ENCODE peak calls at places on chromosomes 11 and 22, in seven cellular contexts. One of them, this sample, is unnamed.

GRCh38 chr11:3880724-3881123 is 25.3 kb downstream of the STIM1 start:
- DNase-seq in H9: no peak
- DNase-seq in endothelial cell of umbilical vein: peak; percentile 67
- DNase-seq in hepatocyte: no peak
- DNase-seq in IMR-90: peak; percentile 58
- DNase-seq in mammary epithelial cell: peak; percentile 60
- DNase-seq in K562: no peak
- DNase-seq in this sample: no peak

GRCh38 chr22:45515678-45516077 is 13.0 kb downstream of the FBLN1 start:
- DNase-seq in IMR-90: no peak
- DNase-seq in K562: no peak
- DNase-seq in endothelial cell of umbilical vein: no peak
- DNase-seq in H9: no peak
- DNase-seq in mammary epithelial cell: no peak
- DNase-seq in hepatocyte: no peak
- DNase-seq in this sample: no peak

GRCh38 chr11:102552020-102552419 is 21.5 kb upstream of the MMP7 start:
- DNase-seq in endothelial cell of umbilical vein: no peak
- DNase-seq in mammary epithelial cell: no peak
- DNase-seq in IMR-90: no peak
- DNase-seq in hepatocyte: no peak
- DNase-seq in K562: no peak
- DNase-seq in H9: no peak
- DNase-seq in this sample: no peak

GRCh38 chr11:8262552-8263108 is 1.0 kb downstream of the LMO1 start:
- DNase-seq in IMR-90: peak; percentile 55
- DNase-seq in mammary epithelial cell: peak; percentile 51
- DNase-seq in hepatocyte: peak; percentile 66
- DNase-seq in endothelial cell of umbilical vein: peak; percentile 31
- DNase-seq in K562: no peak
- DNase-seq in H9: peak; percentile 74
- DNase-seq in this sample: peak; percentile 12

GRCh38 chr11:22456993-22457748 is 119.0 kb downstream of the SLC17A6 start:
- DNase-seq in mammary epithelial cell: peak; percentile 89
- DNase-seq in H9: no peak
- DNase-seq in endothelial cell of umbilical vein: no peak
- DNase-seq in K562: no peak
- DNase-seq in IMR-90: no peak
- DNase-seq in hepatocyte: no peak
- DNase-seq in this sample: no peak

GRCh38 chr11:94885133-94885532 is 88.2 kb downstream of the CWC15 start:
- DNase-seq in H9: no peak
- DNase-seq in K562: no peak
- DNase-seq in mammary epithelial cell: peak; percentile 68
- DNase-seq in hepatocyte: no peak
- DNase-seq in endothelial cell of umbilical vein: no peak
- DNase-seq in IMR-90: no peak
- DNase-seq in this sample: no peak

GRCh38 chr22:50244420-50245213 is at the start of gene TUBGCP6:
- DNase-seq in mammary epithelial cell: peak; percentile 91
- DNase-seq in endothelial cell of umbilical vein: peak; percentile 88
- DNase-seq in IMR-90: peak; percentile 91
- DNase-seq in hepatocyte: peak; percentile 97
- DNase-seq in K562: peak; percentile 65
- DNase-seq in H9: peak; percentile 92
- DNase-seq in this sample: peak; percentile 97

GRCh38 chr11:31500560-31500959 is 8.9 kb downstream of the IMMP1L start:
- DNase-seq in mammary epithelial cell: no peak
- DNase-seq in H9: no peak
- DNase-seq in endothelial cell of umbilical vein: no peak
- DNase-seq in IMR-90: peak; percentile 16
- DNase-seq in K562: no peak
- DNase-seq in hepatocyte: no peak
- DNase-seq in this sample: no peak

GRCh38 chr22:39349967-39350802 is at the start of gene SYNGR1:
- DNase-seq in endothelial cell of umbilical vein: no peak
- DNase-seq in IMR-90: no peak
- DNase-seq in H9: no peak
- DNase-seq in hepatocyte: peak; percentile 46
- DNase-seq in K562: no peak
- DNase-seq in mammary epithelial cell: no peak
- DNase-seq in this sample: no peak

GRCh38 chr11:79471071-79471470 is 30.2 kb upstream of the TENM4 start:
- DNase-seq in H9: no peak
- DNase-seq in hepatocyte: no peak
- DNase-seq in IMR-90: no peak
- DNase-seq in mammary epithelial cell: no peak
- DNase-seq in endothelial cell of umbilical vein: no peak
- DNase-seq in K562: no peak
- DNase-seq in this sample: no peak

GRCh38 chr22:35379146-35379993 is 1.5 kb upstream of the HMOX1 start:
- DNase-seq in K562: no peak
- DNase-seq in endothelial cell of umbilical vein: no peak
- DNase-seq in mammary epithelial cell: no peak
- DNase-seq in hepatocyte: peak; percentile 74
- DNase-seq in H9: no peak
- DNase-seq in IMR-90: no peak
- DNase-seq in this sample: no peak

GRCh38 chr11:112590778-112591177 is 330.1 kb upstream of the PLET1 start:
- DNase-seq in H9: no peak
- DNase-seq in hepatocyte: no peak
- DNase-seq in K562: no peak
- DNase-seq in mammary epithelial cell: peak; percentile 70
- DNase-seq in endothelial cell of umbilical vein: no peak
- DNase-seq in IMR-90: no peak
- DNase-seq in this sample: no peak

DNA sequence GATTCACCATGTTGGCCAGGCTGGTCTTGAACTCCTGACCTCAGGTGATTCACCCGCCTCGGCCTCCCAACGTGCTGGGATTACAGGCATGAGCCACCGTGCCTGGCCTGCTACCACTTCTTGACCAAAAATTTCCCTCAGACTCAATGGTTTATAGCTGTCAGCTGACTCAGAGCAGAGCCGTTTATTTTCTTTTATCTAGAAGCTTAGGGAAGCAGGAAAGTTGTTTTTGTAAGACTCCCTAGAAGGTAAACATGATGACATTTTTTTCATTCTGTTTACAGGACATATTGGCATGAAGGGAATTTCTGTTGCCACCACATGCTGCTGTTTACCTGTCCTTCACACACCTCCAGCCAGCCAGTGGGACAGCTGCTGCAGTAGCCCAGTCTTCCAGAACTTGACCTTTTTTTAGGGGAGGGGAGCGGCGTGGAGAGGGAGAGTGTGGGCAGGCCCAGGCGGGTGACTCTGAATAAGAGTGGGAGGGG is 56.1 kb upstream of the PTPRJ start:
- DNase-seq in mammary epithelial cell: peak; percentile 59
- DNase-seq in IMR-90: peak; percentile 86
- DNase-seq in endothelial cell of umbilical vein: peak; percentile 35
- DNase-seq in H9: no peak
- DNase-seq in K562: no peak
- DNase-seq in hepatocyte: peak; percentile 44
- DNase-seq in this sample: no peak
- H2AFZ ChIP-seq in mammary epithelial cell: no peak overlapping the region
- H2AFZ ChIP-seq in IMR-90: peak overlapping the region; percentile 44
- H2AFZ ChIP-seq in endothelial cell of umbilical vein: peak overlapping the region; percentile 86
- H2AFZ ChIP-seq in H9: no peak overlapping the region
- H2AFZ ChIP-seq in K562: peak overlapping the region; percentile 30
- H2AFZ ChIP-seq in hepatocyte: no peak overlapping the region
- H2AFZ ChIP-seq in this sample: no peak overlapping the region

DNA sequence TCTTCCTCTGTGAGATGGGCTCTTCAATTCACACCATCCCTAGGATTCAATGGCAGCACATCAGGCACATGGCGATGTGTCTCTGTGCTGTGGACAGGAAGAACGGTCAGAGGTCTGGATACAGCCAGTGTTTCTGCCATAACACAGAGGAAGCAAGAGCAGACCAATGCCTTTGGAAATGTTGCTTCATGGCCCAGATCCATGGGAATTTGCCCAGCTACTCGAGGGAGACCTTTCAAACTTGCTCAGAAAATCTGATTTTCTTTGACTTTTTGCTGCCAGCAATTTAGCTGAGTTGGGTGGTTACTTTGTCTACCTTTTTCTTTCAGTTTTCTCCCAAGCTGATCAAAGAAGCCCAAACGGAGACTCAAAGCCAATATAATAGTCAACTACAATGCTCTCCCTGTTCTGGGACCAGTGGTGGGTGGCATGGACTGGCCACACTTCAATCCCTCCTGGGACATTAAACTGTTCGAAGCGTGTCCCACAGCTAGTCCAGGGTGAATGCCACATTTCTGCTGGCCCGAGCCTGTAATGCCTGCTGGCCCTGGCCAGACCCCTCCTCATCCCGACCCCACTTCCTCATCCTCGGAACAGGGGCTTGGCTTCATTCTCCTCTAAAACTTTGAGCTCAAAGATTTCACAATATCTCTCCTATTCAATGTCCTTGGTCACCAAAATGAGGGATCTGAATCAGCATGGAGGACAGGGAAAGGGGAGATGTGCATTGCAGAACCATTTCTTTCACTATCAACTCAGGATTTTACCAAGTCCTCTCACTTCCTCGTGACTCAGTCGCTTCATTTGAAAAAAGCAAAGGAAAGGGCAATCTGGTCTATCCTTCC is 93.3 kb downstream of the ABTB2 start:
- DNase-seq in K562: no peak
- DNase-seq in mammary epithelial cell: no peak
- DNase-seq in IMR-90: no peak
- DNase-seq in hepatocyte: no peak
- DNase-seq in endothelial cell of umbilical vein: no peak
- DNase-seq in H9: no peak
- DNase-seq in this sample: no peak
- H2AFZ ChIP-seq in K562: no peak overlapping the region
- H2AFZ ChIP-seq in mammary epithelial cell: no peak overlapping the region
- H2AFZ ChIP-seq in IMR-90: no peak overlapping the region
- H2AFZ ChIP-seq in hepatocyte: no peak overlapping the region
- H2AFZ ChIP-seq in endothelial cell of umbilical vein: no peak overlapping the region
- H2AFZ ChIP-seq in H9: no peak overlapping the region
- H2AFZ ChIP-seq in this sample: no peak overlapping the region

GRCh38 chr11:19349340-19350025 is 108.7 kb upstream of the E2F8 start:
- DNase-seq in endothelial cell of umbilical vein: no peak
- DNase-seq in hepatocyte: no peak
- DNase-seq in H9: no peak
- DNase-seq in K562: no peak
- DNase-seq in IMR-90: no peak
- DNase-seq in mammary epithelial cell: no peak
- DNase-seq in this sample: no peak

GRCh38 chr11:19345519-19345847 is 104.7 kb upstream of the E2F8 start:
- DNase-seq in K562: no peak
- DNase-seq in IMR-90: no peak
- DNase-seq in hepatocyte: no peak
- DNase-seq in endothelial cell of umbilical vein: no peak
- DNase-seq in mammary epithelial cell: no peak
- DNase-seq in H9: peak; percentile 52
- DNase-seq in this sample: peak; percentile 77

GRCh38 chr11:19344661-19345518 is 104.1 kb upstream of the E2F8 start:
- DNase-seq in H9: peak; percentile 82
- DNase-seq in hepatocyte: peak; percentile 53
- DNase-seq in IMR-90: peak; percentile 24
- DNase-seq in mammary epithelial cell: peak; percentile 75
- DNase-seq in endothelial cell of umbilical vein: peak; percentile 43
- DNase-seq in K562: no peak
- DNase-seq in this sample: peak; percentile 77

GRCh38 chr11:19347911-19348310 is 107.2 kb upstream of the E2F8 start:
- DNase-seq in mammary epithelial cell: no peak
- DNase-seq in hepatocyte: no peak
- DNase-seq in H9: no peak
- DNase-seq in endothelial cell of umbilical vein: no peak
- DNase-seq in K562: no peak
- DNase-seq in IMR-90: no peak
- DNase-seq in this sample: no peak

DNA sequence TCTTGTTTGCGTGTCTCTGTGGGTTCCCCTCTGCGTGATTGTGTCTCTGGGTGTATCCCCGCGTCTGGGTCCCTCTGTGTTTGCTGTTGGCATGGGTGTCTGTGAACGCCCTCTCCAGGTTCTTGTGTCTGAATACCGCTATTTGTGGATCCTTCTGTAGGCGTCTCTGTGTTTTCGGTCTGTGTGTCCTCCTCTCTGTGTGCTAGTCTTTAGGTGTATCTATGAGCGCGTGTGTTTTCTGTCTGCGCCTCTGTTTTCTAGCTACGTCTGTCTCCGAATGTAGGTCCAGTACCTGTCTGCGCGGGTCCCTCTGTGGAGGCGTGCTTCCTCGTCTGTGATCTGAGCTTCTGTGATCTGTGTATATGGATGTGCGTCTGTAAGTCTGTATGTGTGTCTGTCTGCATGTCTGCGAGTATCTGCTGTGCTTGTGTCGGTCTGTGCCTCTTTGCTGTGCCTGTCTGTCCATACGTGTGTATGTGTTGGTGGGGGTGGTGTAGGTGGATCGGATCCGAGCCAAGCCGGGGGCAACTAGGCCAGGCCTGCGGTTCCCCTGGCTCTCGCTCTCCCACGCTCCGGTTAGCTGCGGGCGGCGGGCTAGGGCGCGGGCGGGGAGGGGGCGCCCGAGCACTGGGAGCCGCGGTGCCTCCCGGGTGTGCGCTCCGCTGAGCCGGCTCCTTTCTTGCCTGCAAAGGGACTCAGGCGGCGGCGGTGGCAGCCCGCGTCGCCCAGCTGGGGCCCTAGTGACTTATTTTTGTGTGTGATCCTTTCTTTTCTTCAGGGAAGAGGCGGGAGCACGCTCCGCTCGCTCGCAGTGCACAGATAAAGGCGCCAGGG is 105.3 kb upstream of the E2F8 start:
- DNase-seq in K562: peak; percentile 21
- DNase-seq in IMR-90: no peak
- DNase-seq in endothelial cell of umbilical vein: peak; percentile 65
- DNase-seq in mammary epithelial cell: no peak
- DNase-seq in hepatocyte: peak; percentile 29
- DNase-seq in H9: no peak
- DNase-seq in this sample: peak; percentile 53
- H2AFZ ChIP-seq in K562: no peak overlapping the region
- H2AFZ ChIP-seq in IMR-90: peak overlapping the region; percentile 74
- H2AFZ ChIP-seq in endothelial cell of umbilical vein: peak overlapping the region; percentile 87
- H2AFZ ChIP-seq in mammary epithelial cell: peak overlapping the region; percentile 14
- H2AFZ ChIP-seq in hepatocyte: peak overlapping the region; percentile 19
- H2AFZ ChIP-seq in H9: no peak overlapping the region
- H2AFZ ChIP-seq in this sample: peak overlapping the region; percentile 32

GRCh38 chr11:134333312-134333711 is 1.5 kb downstream of the GLB1L2 start:
- DNase-seq in IMR-90: no peak
- DNase-seq in K562: no peak
- DNase-seq in H9: no peak
- DNase-seq in mammary epithelial cell: no peak
- DNase-seq in endothelial cell of umbilical vein: no peak
- DNase-seq in hepatocyte: no peak
- DNase-seq in this sample: no peak

GRCh38 chr11:134332189-134332631 is 422 bp downstream of the GLB1L2 start:
- DNase-seq in hepatocyte: peak; percentile 54
- DNase-seq in endothelial cell of umbilical vein: no peak
- DNase-seq in K562: peak; percentile 60
- DNase-seq in IMR-90: no peak
- DNase-seq in H9: peak; percentile 56
- DNase-seq in mammary epithelial cell: no peak
- DNase-seq in this sample: no peak

GRCh38 chr11:134334796-134335571 is 3.2 kb downstream of the GLB1L2 start:
- DNase-seq in H9: no peak
- DNase-seq in IMR-90: no peak
- DNase-seq in mammary epithelial cell: no peak
- DNase-seq in K562: no peak
- DNase-seq in hepatocyte: no peak
- DNase-seq in endothelial cell of umbilical vein: no peak
- DNase-seq in this sample: no peak

GRCh38 chr11:134332782-134333181 is 994 bp downstream of the GLB1L2 start:
- DNase-seq in mammary epithelial cell: no peak
- DNase-seq in hepatocyte: no peak
- DNase-seq in K562: no peak
- DNase-seq in endothelial cell of umbilical vein: no peak
- DNase-seq in H9: no peak
- DNase-seq in IMR-90: no peak
- DNase-seq in this sample: no peak

GRCh38 chr11:134333951-134334350 is 2.2 kb downstream of the GLB1L2 start:
- DNase-seq in endothelial cell of umbilical vein: no peak
- DNase-seq in hepatocyte: no peak
- DNase-seq in mammary epithelial cell: no peak
- DNase-seq in H9: no peak
- DNase-seq in K562: no peak
- DNase-seq in IMR-90: no peak
- DNase-seq in this sample: no peak
- H2AFZ ChIP-seq in endothelial cell of umbilical vein: no peak overlapping the region
- H2AFZ ChIP-seq in hepatocyte: no peak overlapping the region
- H2AFZ ChIP-seq in mammary epithelial cell: no peak overlapping the region
- H2AFZ ChIP-seq in H9: no peak overlapping the region
- H2AFZ ChIP-seq in K562: no peak overlapping the region
- H2AFZ ChIP-seq in IMR-90: no peak overlapping the region
- H2AFZ ChIP-seq in this sample: no peak overlapping the region